ENCODE peak calls at places on chromosomes 1 and 21, in ten cellular contexts. D, V, G, P, F, Q, Z, M, U and B are unnamed samples.

GRCh38 chr21:44295163-44295601 is 4.7 kb upstream of the PFKL start:
- DNase-seq in M (no peak), G (no peak), U (no peak), D (no peak), V (no peak), Z (no peak), Q (no peak), F (no peak), P (no peak), B (no peak)

GRCh38 chr1:30790850-30791778 is 33.5 kb upstream of the LAPTM5 start:
- DNase-seq in M (peak; percentile 25), U (peak; percentile 33), V (peak; percentile 50), G (no peak), P (no peak), D (no peak), Q (no peak), Z (peak; percentile 51), F (no peak), B (peak; percentile 32)

GRCh38 chr1:68495968-68496679 is 758 bp downstream of the DEPDC1 start:
- DNase-seq in U (no peak), F (no peak), P (no peak), Z (peak; percentile 29), V (peak; percentile 19), Q (no peak), M (no peak), G (no peak), D (peak; percentile 28), B (peak; percentile 5)

GRCh38 chr1:169511339-169512028 is 25.7 kb upstream of the SLC19A2 start:
- DNase-seq in U (peak; percentile 89), P (peak; percentile 8), G (no peak), V (no peak), F (peak; percentile 28), M (no peak), Q (peak; percentile 56), Z (no peak), D (peak; percentile 92), B (no peak)

GRCh38 chr1:218496561-218496960 is 151.4 kb downstream of the TGFB2 start:
- DNase-seq in G (no peak), Z (no peak), V (no peak), U (peak; percentile 90), Q (peak; percentile 100), P (no peak), M (no peak), F (no peak), D (peak; percentile 93), B (no peak)

GRCh38 chr1:63621698-63622097 is 28.5 kb downstream of the PGM1 start:
- DNase-seq in V (no peak), Q (no peak), F (peak; percentile 37), D (peak; percentile 34), Z (no peak), U (peak; percentile 73), G (no peak), P (no peak), M (no peak), B (no peak)

GRCh38 chr1:208329291-208329690 is 85.1 kb upstream of the PLXNA2 start:
- DNase-seq in M (no peak), V (no peak), D (no peak), Q (no peak), U (no peak), G (no peak), Z (no peak), P (no peak), F (no peak), B (no peak)

GRCh38 chr21:42384999-42385398 is 10.9 kb downstream of the TMPRSS3 start:
- DNase-seq in P (no peak), D (no peak), F (no peak), Z (peak; percentile 31), U (no peak), Q (no peak), G (no peak), M (no peak), V (no peak), B (no peak)

GRCh38 chr1:5480906-5481305 is 511.3 kb downstream of the NPHP4 start:
- DNase-seq in U (no peak), F (no peak), P (no peak), M (no peak), Q (no peak), G (no peak), Z (no peak), V (no peak), D (no peak), B (no peak)

GRCh38 chr1:199545780-199546179 is 481.7 kb upstream of the NR5A2 start:
- DNase-seq in U (peak; percentile 3), V (no peak), Q (no peak), D (no peak), G (no peak), F (no peak), Z (peak; percentile 23), M (no peak), P (no peak), B (peak; percentile 12)

GRCh38 chr1:41386190-41386518 is 24.9 kb downstream of the FOXO6 start:
- DNase-seq in Q (no peak), V (no peak), Z (no peak), D (no peak), M (no peak), U (no peak), G (no peak), P (no peak), F (no peak), B (no peak)

GRCh38 chr1:43443197-43443946 is 10.4 kb downstream of the HYI start:
- DNase-seq in Q (no peak), U (no peak), Z (no peak), D (no peak), M (peak; percentile 36), V (no peak), F (no peak), P (no peak), G (no peak), B (no peak)

GRCh38 chr1:220094016-220094911 is at the start of gene IARS2:
- DNase-seq in G (peak; percentile 75), P (peak; percentile 77), D (peak; percentile 83), V (peak; percentile 95), F (peak; percentile 91), Q (peak; percentile 38), U (peak; percentile 87), Z (peak; percentile 89), M (peak; percentile 92), B (peak; percentile 94)

GRCh38 chr1:220092694-220093093 is 1.2 kb upstream of the IARS2 start:
- DNase-seq in F (no peak), P (no peak), M (no peak), U (no peak), G (no peak), D (no peak), Q (no peak), Z (no peak), V (no peak), B (no peak)

GRCh38 chr1:220084460-220084859 is 5.1 kb downstream of the BPNT1 start:
- DNase-seq in Z (no peak), Q (no peak), F (no peak), U (peak; percentile 34), G (no peak), P (no peak), V (no peak), D (peak; percentile 9), M (no peak), B (no peak)

GRCh38 chr1:220093361-220094015 is 444 bp upstream of the IARS2 start:
- DNase-seq in U (no peak), G (no peak), F (no peak), V (no peak), D (no peak), Q (no peak), P (no peak), Z (no peak), M (no peak), B (peak; percentile 19)

GRCh38 chr1:220089650-220090556 is at the start of gene BPNT1:
- DNase-seq in D (peak; percentile 95), M (peak; percentile 95), G (peak; percentile 92), P (peak; percentile 91), V (peak; percentile 82), U (peak; percentile 96), Z (peak; percentile 94), Q (peak; percentile 89), F (peak; percentile 95), B (peak; percentile 99)
- TF ChIP-seq CTCF in D (no peak), M (no peak), G (peak; percentile 40), P (no peak), V (no peak), U (no peak), Z (no peak), Q (no peak), F (no peak), B (no peak)

GRCh38 chr1:15994590-15995351 is 9.3 kb upstream of the SRARP start:
- DNase-seq in U (peak; percentile 82), F (peak; percentile 76), Q (no peak), P (no peak), D (peak; percentile 68), M (peak; percentile 77), G (no peak), V (peak; percentile 64), Z (peak; percentile 64), B (peak; percentile 70)
- TF ChIP-seq CTCF in U (peak; percentile 96), F (peak; percentile 94), Q (peak; percentile 94), P (peak; percentile 87), D (peak; percentile 90), M (peak; percentile 76), G (peak; percentile 66), V (peak; percentile 78), Z (peak; percentile 84), B (peak; percentile 68)

DNA sequence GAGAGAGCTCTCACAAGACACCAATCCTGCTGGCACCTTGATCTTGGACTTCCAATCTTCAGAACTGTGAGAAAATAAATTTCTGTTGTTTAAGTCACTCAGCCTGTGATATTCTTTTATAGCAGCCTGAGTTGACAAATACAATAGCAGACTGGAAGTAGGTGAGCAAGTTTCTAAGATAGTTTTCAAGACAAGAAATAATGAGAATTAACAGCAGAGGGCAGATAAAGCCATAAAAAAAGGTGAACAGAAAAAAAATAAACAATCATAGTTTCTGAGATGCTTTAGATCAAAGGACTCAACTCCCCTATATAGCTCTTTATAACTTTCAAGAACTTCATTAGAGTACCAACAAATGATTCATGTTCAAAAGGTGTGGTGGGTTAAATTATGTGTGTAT is 119.8 kb downstream of the PLPPR5 start:
- DNase-seq in D (no peak), V (no peak), P (no peak), U (no peak), M (no peak), Q (no peak), F (no peak), G (no peak), Z (no peak), B (no peak)
- TF ChIP-seq CTCF in D (no peak), V (no peak), P (no peak), U (no peak), M (no peak), Q (no peak), F (no peak), G (no peak), Z (no peak), B (no peak)

GRCh38 chr1:35902671-35903070 is 19.7 kb downstream of the AGO1 start:
- DNase-seq in M (no peak), V (no peak), Z (no peak), U (no peak), P (no peak), G (no peak), Q (no peak), D (no peak), F (no peak), B (no peak)

GRCh38 chr1:35901235-35901634 is 18.2 kb downstream of the AGO1 start:
- DNase-seq in Q (no peak), F (no peak), U (no peak), Z (no peak), D (no peak), P (no peak), M (no peak), V (no peak), G (no peak), B (no peak)

GRCh38 chr1:35894183-35894582 is 11.2 kb downstream of the AGO1 start:
- DNase-seq in M (no peak), Q (no peak), U (peak; percentile 63), D (peak; percentile 33), Z (peak; percentile 80), V (peak; percentile 42), F (peak; percentile 93), P (no peak), G (no peak), B (no peak)

GRCh38 chr1:35899941-35900340 is 16.9 kb downstream of the AGO1 start:
- DNase-seq in D (no peak), Z (no peak), P (no peak), Q (no peak), F (no peak), G (no peak), U (no peak), M (no peak), V (no peak), B (no peak)
- TF ChIP-seq CTCF in D (no peak), Z (no peak), P (no peak), Q (no peak), F (no peak), G (no peak), U (no peak), M (no peak), V (peak; percentile 12), B (no peak)